ENCODE peak calls at places on chromosome 6, in five cellular contexts. V is fibroblast of the aortic adventitia, O is neural crest cell, S is BE2C, H is heart left ventricle. C is an unnamed sample.

GRCh38 chr6:71509142-71509541 is 220.5 kb downstream of the OGFRL1 start:
- DNase-seq in V (no peak), H (no peak), S (no peak), O (no peak), C (no peak)

GRCh38 chr6:48080227-48081009 is 30.6 kb downstream of the PTCHD4 start:
- DNase-seq in H (no peak), S (no peak), O (no peak), V (no peak), C (no peak)

GRCh38 chr6:87484491-87484890 is 11.7 kb downstream of the SLC35A1 start:
- DNase-seq in O (no peak), S (no peak), H (no peak), V (no peak), C (no peak)

GRCh38 chr6:149723771-149724417 is 6.0 kb upstream of the LATS1 start:
- DNase-seq in O (peak; percentile 14), H (peak; percentile 37), S (peak; percentile 52), V (peak; percentile 81), C (peak; percentile 21)

GRCh38 chr6:134619789-134620188 is 301.9 kb upstream of the SGK1 start:
- DNase-seq in H (no peak), S (no peak), V (peak; percentile 38), O (no peak), C (no peak)

GRCh38 chr6:167564416-167565250 is 239.7 kb downstream of the TTLL2 start:
- DNase-seq in V (no peak), H (no peak), O (no peak), S (no peak), C (no peak)

GRCh38 chr6:151263967-151264366 is 24.2 kb downstream of the AKAP12 start:
- DNase-seq in V (peak; percentile 81), O (no peak), S (no peak), H (peak; percentile 33), C (no peak)

GRCh38 chr6:21885532-21886089 is 292.1 kb downstream of the SOX4 start:
- DNase-seq in S (peak; percentile 52), H (peak; percentile 25), V (peak; percentile 93), O (peak; percentile 14), C (no peak)

GRCh38 chr6:1901556-1901955 is 291.8 kb downstream of the FOXC1 start:
- DNase-seq in H (no peak), S (no peak), V (peak; percentile 13), O (no peak), C (no peak)

GRCh38 chr6:127366281-127367022 is 23.0 kb upstream of the ECHDC1 start:
- DNase-seq in V (peak; percentile 98), S (no peak), O (no peak), H (no peak), C (no peak)

GRCh38 chr6:10419749-10420545 is 5.1 kb upstream of the TFAP2A start:
- DNase-seq in H (no peak), V (no peak), O (no peak), S (no peak), C (no peak)

GRCh38 chr6:34145161-34146020 is 496 bp downstream of the GRM4 start:
- DNase-seq in O (peak; percentile 23), S (peak; percentile 55), V (peak; percentile 39), H (no peak), C (peak; percentile 47)

GRCh38 chr6:1864496-1864895 is 254.8 kb downstream of the FOXC1 start:
- DNase-seq in O (no peak), H (no peak), S (no peak), V (no peak), C (no peak)

GRCh38 chr6:33690766-33691165 is 20.7 kb downstream of the UQCC2 start:
- DNase-seq in S (no peak), O (no peak), H (no peak), V (no peak), C (no peak)

GRCh38 chr6:63844287-63844686 is 208.7 kb downstream of the PHF3 start:
- DNase-seq in O (no peak), H (no peak), V (peak; percentile 57), S (no peak), C (no peak)

GRCh38 chr6:145067430-145067829 is 667.9 kb downstream of the EPM2A start:
- DNase-seq in H (no peak), V (peak; percentile 53), S (no peak), O (no peak), C (no peak)

GRCh38 chr6:423799-424345 is 32.3 kb downstream of the IRF4 start:
- DNase-seq in S (no peak), H (no peak), O (no peak), V (no peak), C (no peak)

GRCh38 chr6:423062-423798 is 31.7 kb downstream of the IRF4 start:
- DNase-seq in V (no peak), S (no peak), O (no peak), H (no peak), C (no peak)

GRCh38 chr6:422423-423061 is 31.0 kb downstream of the IRF4 start:
- DNase-seq in S (no peak), V (peak; percentile 90), H (no peak), O (no peak), C (no peak)

GRCh38 chr6:428047-428608 is 36.6 kb downstream of the IRF4 start:
- DNase-seq in V (no peak), O (no peak), S (no peak), H (no peak), C (no peak)

DNA sequence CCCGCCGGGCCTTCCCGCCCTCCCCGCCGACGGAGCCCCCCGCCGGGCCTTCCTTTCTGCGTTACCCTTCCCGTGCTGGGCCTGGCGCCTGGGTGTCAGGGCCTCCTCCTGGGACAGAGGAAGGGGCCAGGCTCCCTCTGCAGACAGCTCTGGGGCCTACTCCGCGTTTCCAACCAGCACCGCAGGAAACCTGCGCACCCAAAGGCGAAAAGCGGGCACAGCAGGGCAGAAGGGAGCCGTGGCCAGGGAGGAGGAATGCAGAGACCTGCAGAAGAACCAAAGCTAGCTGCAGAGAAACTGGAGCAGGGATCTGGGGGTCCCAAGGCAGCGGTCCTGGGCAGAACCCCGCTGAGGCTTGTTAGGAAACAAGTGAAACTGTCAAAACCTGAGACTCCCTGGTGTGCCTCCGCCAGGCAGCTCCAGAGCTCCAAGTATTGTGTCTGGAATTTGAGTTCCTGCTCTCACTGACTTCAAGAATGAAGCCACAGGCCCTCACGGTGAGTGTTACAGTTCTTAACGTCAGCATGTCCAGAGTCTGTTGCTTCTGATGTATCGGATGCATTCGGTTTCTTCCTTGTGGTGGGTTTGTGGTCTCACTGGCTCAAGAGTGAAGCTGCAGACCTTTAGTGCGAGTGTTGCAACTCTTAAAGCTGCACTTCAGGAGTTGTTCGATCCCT is 33.3 kb downstream of the IRF4 start:
- DNase-seq in H (no peak), S (no peak), O (no peak), V (no peak), C (no peak)
- TF ChIP-seq CTCF in H (no peak), S (no peak), O (no peak), V (no peak), C (no peak)

GRCh38 chr6:158988477-158988876 is 11.5 kb downstream of the RSPH3 start:
- DNase-seq in V (no peak), S (no peak), O (no peak), H (no peak), C (no peak)

GRCh38 chr6:158993639-158994038 is 6.4 kb downstream of the RSPH3 start:
- DNase-seq in H (no peak), O (no peak), V (no peak), S (no peak), C (no peak)

GRCh38 chr6:158987657-158988056 is 12.3 kb downstream of the RSPH3 start:
- DNase-seq in V (no peak), H (no peak), O (no peak), S (no peak), C (no peak)

GRCh38 chr6:158996863-158997262 is 3.1 kb downstream of the RSPH3 start:
- DNase-seq in V (no peak), S (no peak), H (no peak), O (no peak), C (no peak)

DNA sequence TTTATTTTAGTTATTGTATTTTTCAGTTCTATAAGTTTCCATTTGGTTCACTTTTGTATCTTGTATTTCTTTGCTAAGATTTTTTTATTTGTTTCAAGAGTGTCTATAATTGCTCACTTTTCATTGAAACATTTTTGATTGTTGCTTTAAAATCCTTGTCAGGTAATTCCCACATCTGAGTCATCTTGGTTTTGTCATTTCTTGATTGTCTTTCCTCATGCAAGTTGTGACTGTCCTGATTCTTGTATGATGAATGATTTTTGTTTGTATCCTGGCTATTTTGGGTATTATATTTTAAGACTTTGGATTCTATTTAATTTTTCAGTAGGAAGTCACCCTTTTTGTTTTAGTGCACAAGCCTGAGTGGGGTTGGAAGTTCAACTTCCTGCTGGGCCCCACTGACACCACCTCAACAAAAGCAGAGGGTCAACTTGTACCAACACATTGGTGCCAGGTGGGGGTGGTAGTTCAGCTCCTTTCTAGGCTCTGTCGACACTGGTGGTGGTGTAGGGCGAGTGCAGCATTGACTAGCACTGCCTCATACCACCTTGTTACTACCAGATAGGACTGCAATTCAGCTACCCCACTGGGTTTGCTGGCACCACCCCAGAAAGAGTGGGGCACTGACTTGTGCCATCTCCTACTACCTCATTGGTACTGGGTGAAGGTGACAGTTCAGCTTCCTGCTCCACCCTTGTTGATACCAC is 8.8 kb downstream of the RSPH3 start:
- DNase-seq in V (no peak), S (no peak), H (no peak), O (no peak), C (no peak)
- TF ChIP-seq CTCF in V (no peak), S (no peak), H (no peak), O (no peak), C (no peak)

GRCh38 chr6:55265409-55266114 is 61.7 kb upstream of the GFRAL start:
- DNase-seq in V (no peak), S (no peak), H (no peak), O (no peak), C (no peak)

GRCh38 chr6:55255061-55255571 is 72.2 kb upstream of the GFRAL start:
- DNase-seq in O (no peak), V (no peak), H (no peak), S (no peak), C (no peak)

DNA sequence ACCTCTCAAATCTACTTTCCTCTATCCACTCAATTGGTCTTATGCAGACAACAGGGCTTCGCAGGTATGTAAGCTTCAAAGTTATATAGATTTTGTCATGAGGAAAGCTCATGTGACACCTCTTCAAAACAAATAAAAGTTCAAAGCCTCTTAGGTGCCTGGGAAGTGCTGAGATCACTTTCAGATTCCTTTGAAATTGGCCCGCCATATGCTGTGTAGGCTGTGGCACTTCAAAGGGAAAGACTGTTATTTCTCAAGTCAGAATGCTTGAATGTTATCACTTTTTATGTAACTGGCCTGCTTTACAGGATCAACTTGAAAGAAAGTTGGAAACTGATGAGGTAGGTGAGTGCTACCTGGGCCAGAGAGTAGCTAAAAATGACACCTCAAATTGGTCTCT is 67.1 kb upstream of the GFRAL start:
- DNase-seq in V (no peak), S (no peak), O (no peak), H (no peak), C (no peak)
- TF ChIP-seq CTCF in V (no peak), S (no peak), O (no peak), H (no peak), C (no peak)

GRCh38 chr6:131177996-131178395 is 42.7 kb downstream of the AKAP7 start:
- DNase-seq in O (no peak), H (no peak), V (no peak), S (no peak), C (no peak)

GRCh38 chr6:131183427-131184095 is 48.3 kb downstream of the AKAP7 start:
- DNase-seq in V (no peak), H (no peak), O (no peak), S (no peak), C (no peak)

DNA sequence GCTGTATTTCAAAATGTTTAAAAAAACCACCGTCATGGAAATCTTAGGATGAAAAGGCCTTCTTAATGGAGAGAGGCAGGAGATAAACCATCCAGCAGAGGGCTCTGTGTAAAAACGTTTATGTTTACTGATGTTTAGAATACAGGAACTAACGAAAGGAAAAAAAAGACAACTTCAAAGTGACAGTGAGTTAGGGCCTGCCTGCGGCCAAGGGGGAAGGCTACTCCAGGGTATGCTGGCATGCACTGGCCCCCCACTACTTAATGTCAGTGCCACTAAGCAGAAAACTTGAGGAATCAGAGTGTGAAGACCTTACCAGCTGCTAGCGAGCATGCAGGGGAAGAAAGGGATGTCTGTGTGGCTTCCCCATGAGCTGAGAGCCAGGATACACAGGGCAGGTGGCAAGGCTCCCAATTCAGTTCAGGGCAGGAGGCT is 47.7 kb downstream of the AKAP7 start:
- DNase-seq in S (no peak), O (no peak), V (peak; percentile 59), H (no peak), C (peak; percentile 15)
- TF ChIP-seq CTCF in S (peak; percentile 6), O (peak; percentile 69), V (peak; percentile 63), H (peak; percentile 43), C (peak; percentile 42)

C was measured in endothelial cell.